ENCODE peak calls at places on chromosomes 7 and 10, in four cellular contexts. O is cardiac muscle cell, B is fibroblast of pulmonary artery, N is GM06990. E is an unnamed sample.

GRCh38 chr10:43372751-43373445 is 1.5 kb downstream of the FXYD4 start:
- DNase-seq in N (no peak), B (no peak), O (no peak), E (no peak)

GRCh38 chr7:67738-68395 is 124.5 kb upstream of the FAM20C start:
- DNase-seq in O (no peak), B (no peak), N (no peak), E (no peak)

GRCh38 chr7:746074-747061 is 19.3 kb upstream of the PRKAR1B start:
- DNase-seq in O (no peak), N (no peak), B (no peak), E (no peak)

GRCh38 chr7:91397099-91397498 is 132.9 kb downstream of the FZD1 start:
- DNase-seq in B (no peak), O (no peak), N (no peak), E (no peak)

GRCh38 chr7:85890244-85890811 is 703.5 kb upstream of the SEMA3D start:
- DNase-seq in N (no peak), O (peak), B (peak), E (peak)

GRCh38 chr7:70647801-70648491 is 484.0 kb upstream of the GALNT17 start:
- DNase-seq in N (peak), O (no peak), B (no peak), E (no peak)

GRCh38 chr7:45203459-45203858 is 45.9 kb downstream of the RAMP3 start:
- DNase-seq in N (no peak), B (no peak), O (no peak), E (no peak)

GRCh38 chr7:129739427-129739826 is 127.9 kb downstream of the NRF1 start:
- DNase-seq in B (peak), O (peak), N (no peak), E (peak)

GRCh38 chr10:26703974-26704373 is 6.5 kb downstream of the PDSS1 start:
- DNase-seq in B (no peak), N (no peak), O (no peak), E (no peak)

GRCh38 chr10:28991326-28991725 is 297.5 kb upstream of the LYZL1 start:
- DNase-seq in N (no peak), B (peak), O (peak), E (no peak)

GRCh38 chr10:110569736-110570135 is 2.2 kb downstream of the SMC3 start:
- DNase-seq in B (no peak), N (no peak), O (no peak), E (no peak)

GRCh38 chr7:99733448-99733847 is 1.5 kb downstream of the CYP3A7 start:
- DNase-seq in B (no peak), O (no peak), N (no peak), E (no peak)

GRCh38 chr7:93551063-93551895 is 23.2 kb downstream of the CALCR start:
- DNase-seq in N (no peak), B (peak), O (peak), E (peak)

GRCh38 chr7:39695852-39696586 is 72.6 kb downstream of the RALA start:
- DNase-seq in N (no peak), O (no peak), B (no peak), E (no peak)

GRCh38 chr7:137036768-137037167 is 168.3 kb downstream of the CHRM2 start:
- DNase-seq in N (no peak), B (peak), O (peak), E (no peak)

GRCh38 chr7:69019437-69019836 is 578.8 kb upstream of the AUTS2 start:
- DNase-seq in O (no peak), N (no peak), B (no peak), E (no peak)

DNA sequence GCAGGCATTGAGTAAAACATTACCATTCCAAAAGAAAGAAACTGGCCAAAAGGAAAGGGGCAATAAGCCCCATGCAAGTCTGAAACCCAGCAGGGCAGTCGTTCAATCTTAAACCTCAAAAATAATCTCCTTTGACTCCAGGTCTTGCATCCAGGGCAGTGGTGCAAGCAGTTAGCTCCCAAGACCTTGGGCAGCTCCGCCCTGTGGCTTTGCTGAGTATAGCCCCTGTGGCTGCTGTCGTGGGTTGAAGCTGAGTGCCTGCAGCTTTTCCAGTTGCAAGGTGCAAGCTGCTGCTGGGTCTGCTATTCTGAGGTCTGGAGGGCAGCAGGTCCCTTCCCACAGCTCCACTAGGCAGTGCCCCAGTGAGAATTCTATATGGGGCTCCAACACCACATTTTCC is 580.1 kb upstream of the AUTS2 start:
- DNase-seq in O (peak), N (no peak), B (no peak), E (no peak)
- TF ChIP-seq CTCF in O (peak), N (no peak), B (no peak), E (no peak)

GRCh38 chr7:128110641-128111365 is 79.6 kb upstream of the LRRC4 start:
- DNase-seq in N (no peak), B (no peak), O (no peak), E (no peak)

GRCh38 chr7:128108641-128109423 is 77.6 kb upstream of the LRRC4 start:
- DNase-seq in B (no peak), N (peak), O (no peak), E (no peak)

GRCh38 chr7:128105228-128106022 is 74.2 kb upstream of the LRRC4 start:
- DNase-seq in N (no peak), O (no peak), B (no peak), E (no peak)

GRCh38 chr7:128106840-128107239 is 75.6 kb upstream of the LRRC4 start:
- DNase-seq in B (no peak), N (no peak), O (no peak), E (no peak)

GRCh38 chr7:128108129-128108528 is 76.9 kb upstream of the LRRC4 start:
- DNase-seq in B (no peak), N (no peak), O (no peak), E (no peak)
- H3K4me3 ChIP-seq in B (no peak), N (no peak), O (no peak), E (no peak)

GRCh38 chr10:131841131-131841661 is 59.6 kb upstream of the PPP2R2D start:
- DNase-seq in O (no peak), B (no peak), N (no peak), E (no peak)
- TF ChIP-seq CTCF in O (no peak), B (no peak), N (no peak), E (no peak)

GRCh38 chr10:32337343-32337742 is 9.6 kb downstream of the EPC1 start:
- DNase-seq in B (no peak), O (no peak), N (no peak), E (no peak)
- H3K4me3 ChIP-seq in B (no peak), O (no peak), N (no peak), E (no peak)

GRCh38 chr7:36304099-36304425 is 85.6 kb upstream of the ANLN start:
- DNase-seq in B (no peak), O (no peak), N (no peak), E (no peak)
- TF ChIP-seq CTCF in B (no peak), O (no peak), N (no peak), E (no peak)

GRCh38 chr7:36085096-36085495 is 68.0 kb upstream of the EEPD1 start:
- DNase-seq in N (no peak), B (no peak), O (no peak), E (no peak)
- H3K4me3 ChIP-seq in N (no peak), B (no peak), O (no peak), E (no peak)

E was measured in LNCaP clone FGC.